ENCODE peak calls at places on chromosome 19, in eight cellular contexts. B is fibroblast of villous mesenchyme, M is AG09319, R is thyroid gland, G is cardiac muscle cell, H is nephron progenitor cell, O is Calu3, V is pancreas. Z is an unnamed sample.

GRCh38 chr19:28284389-28284788 is 928.6 kb downstream of the UQCRFS1 start:
- DNase-seq in B (no peak), M (no peak), R (no peak), G (no peak), H (no peak), O (no peak), V (no peak), Z (no peak)

GRCh38 chr19:19575411-19575810 is 37.3 kb downstream of the CILP2 start:
- DNase-seq in B (no peak), M (no peak), R (no peak), G (no peak), H (no peak), O (no peak), V (no peak), Z (no peak)

GRCh38 chr19:10419646-10420443 is 493 bp upstream of the PDE4A start:
- DNase-seq in B (peak; percentile 76), M (no peak), R (no peak), G (peak; percentile 72), H (peak; percentile 60), O (no peak), V (no peak), Z (peak; percentile 75)

GRCh38 chr19:45254044-45254531 is 3.0 kb downstream of the MARK4 start:
- DNase-seq in B (no peak), M (no peak), R (no peak), G (no peak), H (no peak), O (no peak), V (no peak), Z (peak; percentile 34)

GRCh38 chr19:17579523-17580244 is 24.2 kb downstream of the COLGALT1 start:
- DNase-seq in B (peak; percentile 57), M (no peak), R (peak; percentile 18), G (peak; percentile 73), H (peak; percentile 78), O (peak; percentile 54), V (peak; percentile 43), Z (peak; percentile 63)

GRCh38 chr19:1665565-1666047 is 13.2 kb upstream of the TCF3 start:
- DNase-seq in B (no peak), M (no peak), R (no peak), G (peak; percentile 47), H (no peak), O (no peak), V (no peak), Z (peak; percentile 31)

GRCh38 chr19:58440556-58440955 is 603 bp upstream of the ZNF132 start:
- DNase-seq in B (no peak), M (no peak), R (no peak), G (no peak), H (no peak), O (no peak), V (peak; percentile 39), Z (no peak)

GRCh38 chr19:30752876-30753275 is 380.7 kb downstream of the ZNF536 start:
- DNase-seq in B (no peak), M (no peak), R (no peak), G (no peak), H (no peak), O (no peak), V (no peak), Z (no peak)

GRCh38 chr19:35045667-35046300 is 4.3 kb downstream of the HPN start:
- DNase-seq in B (no peak), M (no peak), R (peak; percentile 36), G (no peak), H (no peak), O (no peak), V (no peak), Z (no peak)

GRCh38 chr19:7386308-7386707 is 37.6 kb downstream of the ARHGEF18 start:
- DNase-seq in B (no peak), M (no peak), R (no peak), G (no peak), H (no peak), O (no peak), V (no peak), Z (no peak)

GRCh38 chr19:16359074-16359473 is 34.4 kb downstream of the KLF2 start:
- DNase-seq in B (no peak), M (no peak), R (no peak), G (no peak), H (no peak), O (no peak), V (no peak), Z (no peak)

GRCh38 chr19:29014857-29015436 is 198.0 kb downstream of the UQCRFS1 start:
- DNase-seq in B (no peak), M (no peak), R (no peak), G (no peak), H (no peak), O (no peak), V (no peak), Z (no peak)

GRCh38 chr19:36113895-36114762 is 546 bp downstream of the POLR2I start:
- DNase-seq in B (peak; percentile 40), M (no peak), R (peak; percentile 49), G (peak; percentile 18), H (peak; percentile 24), O (no peak), V (peak; percentile 46), Z (peak; percentile 41)

GRCh38 chr19:9936151-9937000 is at the start of gene OLFM2:
- DNase-seq in B (no peak), M (no peak), R (peak; percentile 48), G (peak; percentile 55), H (peak; percentile 86), O (no peak), V (peak; percentile 26), Z (peak; percentile 73)

GRCh38 chr19:23420824-23421223 is 25.6 kb upstream of the ZNF91 start:
- DNase-seq in B (no peak), M (no peak), R (no peak), G (no peak), H (no peak), O (no peak), V (no peak), Z (peak; percentile 31)
- TF ChIP-seq CTCF in B (no peak), M (no peak), R (no peak), G (no peak), H (no peak), O (no peak), V (no peak), Z (no peak)

GRCh38 chr19:55340144-55340783 is 588 bp downstream of the KMT5C start:
- DNase-seq in B (no peak), M (no peak), R (no peak), G (peak; percentile 12), H (no peak), O (no peak), V (peak; percentile 43), Z (peak; percentile 54)

GRCh38 chr19:55341191-55342043 is 1.7 kb downstream of the KMT5C start:
- DNase-seq in B (peak; percentile 54), M (no peak), R (peak; percentile 77), G (peak; percentile 78), H (peak; percentile 83), O (peak; percentile 79), V (peak; percentile 65), Z (peak; percentile 92)

GRCh38 chr19:55340784-55341147 is 1.1 kb downstream of the KMT5C start:
- DNase-seq in B (no peak), M (no peak), R (peak; percentile 12), G (peak; percentile 39), H (peak; percentile 47), O (peak; percentile 32), V (peak; percentile 28), Z (peak; percentile 71)

GRCh38 chr19:55342044-55342531 is 2.4 kb downstream of the KMT5C start:
- DNase-seq in B (no peak), M (no peak), R (no peak), G (no peak), H (no peak), O (no peak), V (peak; percentile 28), Z (no peak)

DNA sequence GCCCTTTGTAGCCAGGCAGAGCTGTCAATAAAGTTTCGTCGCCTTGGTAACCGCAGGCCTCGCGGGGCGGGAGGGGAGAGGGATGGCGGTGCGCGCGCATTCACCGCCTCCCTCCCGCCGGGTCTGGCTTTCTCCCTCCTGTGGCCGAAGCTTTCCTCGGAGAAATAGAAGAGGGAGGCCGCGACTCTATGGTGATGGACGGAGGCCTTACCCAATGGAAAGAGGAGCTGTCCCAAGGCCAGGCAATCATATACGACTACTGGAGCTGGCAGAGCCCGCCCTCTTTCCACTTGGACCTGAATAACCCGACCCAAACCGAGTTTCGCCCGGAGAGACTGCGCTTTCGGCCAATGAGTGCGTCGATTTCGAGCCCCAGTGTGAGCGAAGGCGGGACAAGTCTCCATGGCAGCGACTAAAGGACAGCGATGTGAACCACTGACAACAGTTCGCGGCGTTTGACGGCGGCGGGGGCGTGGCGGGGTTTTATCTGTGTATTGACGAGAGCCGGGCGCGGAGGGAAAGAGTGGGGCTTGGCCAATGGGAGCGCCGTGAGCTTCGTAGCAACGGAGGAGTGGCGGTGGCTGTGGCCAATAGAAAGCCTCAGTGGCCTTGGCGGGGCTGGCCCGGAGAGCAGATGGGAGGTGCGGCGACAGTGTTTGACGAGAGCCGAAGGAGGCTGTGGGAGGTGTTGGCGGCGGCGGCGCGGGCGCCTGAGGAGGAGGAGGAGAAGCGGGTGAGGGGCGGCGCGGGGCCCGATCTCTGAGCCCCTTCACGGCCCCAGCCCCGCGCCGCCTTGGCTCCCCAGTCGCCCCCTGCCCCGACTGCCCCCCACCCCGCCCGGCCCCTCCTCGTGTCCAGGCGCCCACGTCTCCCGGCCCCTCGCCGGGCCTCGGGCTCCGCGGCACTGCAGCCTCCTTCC is at the start of gene KMT5C:
- DNase-seq in B (peak; percentile 100), M (peak; percentile 100), R (peak; percentile 100), G (peak; percentile 100), H (peak; percentile 100), O (peak; percentile 100), V (peak; percentile 100), Z (peak; percentile 100)
- TF ChIP-seq CTCF in B (peak; percentile 47), M (peak; percentile 37), R (peak; percentile 61), G (peak; percentile 39), H (no peak), O (no peak), V (peak; percentile 16), Z (no peak)

DNA sequence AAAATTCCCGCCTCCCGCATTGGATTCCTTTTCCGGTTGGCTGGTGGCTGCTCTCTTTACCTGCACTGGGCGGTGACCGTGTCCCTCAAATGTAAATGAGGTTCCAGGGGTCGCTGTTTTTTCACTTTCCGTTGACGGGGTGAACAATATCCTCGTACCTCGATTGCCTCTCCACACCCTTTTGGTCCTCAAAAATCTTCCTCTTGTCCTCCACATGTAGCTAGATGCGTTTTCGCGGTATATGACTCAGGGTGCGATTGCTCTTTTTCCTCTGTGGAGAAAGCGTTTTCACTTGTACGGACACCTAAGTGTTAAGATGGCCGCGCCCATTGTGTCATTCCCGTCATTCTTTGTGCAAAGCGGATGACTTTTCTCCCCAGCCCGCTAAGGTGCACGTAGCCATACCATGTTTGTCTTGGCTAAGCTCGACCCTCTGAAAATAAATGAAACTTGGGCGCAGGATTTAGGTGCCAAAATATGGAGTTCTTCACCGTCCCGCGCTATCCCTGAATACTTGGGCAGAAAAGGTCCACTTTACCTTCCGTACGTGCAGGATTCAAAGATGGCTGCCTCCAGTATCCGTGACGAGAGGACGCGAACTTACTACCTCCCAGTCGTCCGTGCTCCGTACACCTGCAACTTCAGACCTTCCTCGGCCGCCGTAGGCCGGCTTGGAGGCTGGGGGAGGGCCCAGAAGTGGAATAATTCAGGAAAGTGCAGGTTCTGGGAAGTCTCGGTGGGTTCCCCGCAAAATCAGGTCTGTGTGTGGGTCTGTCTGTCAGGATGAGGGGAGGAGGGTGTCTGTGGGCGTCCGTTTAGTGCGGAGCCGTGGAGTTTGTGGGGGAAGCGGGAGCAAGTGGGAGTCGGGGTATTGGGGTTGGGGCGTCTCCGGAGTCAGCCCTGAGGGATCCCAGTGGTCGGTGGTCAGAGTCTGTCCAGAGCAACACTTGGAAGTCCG is at the start of gene ZNF613:
- DNase-seq in B (peak; percentile 94), M (peak; percentile 67), R (peak; percentile 92), G (peak; percentile 95), H (peak; percentile 76), O (peak; percentile 89), V (peak; percentile 90), Z (peak; percentile 81)
- TF ChIP-seq CTCF in B (peak; percentile 30), M (peak; percentile 23), R (peak; percentile 30), G (peak; percentile 22), H (no peak), O (no peak), V (no peak), Z (no peak)

GRCh38 chr19:49761625-49762311 is 1.3 kb downstream of the TSKS start:
- DNase-seq in B (peak; percentile 69), M (peak; percentile 29), R (no peak), G (peak; percentile 28), H (no peak), O (no peak), V (no peak), Z (no peak)
- TF ChIP-seq CTCF in B (peak; percentile 47), M (peak; percentile 38), R (no peak), G (peak; percentile 49), H (no peak), O (no peak), V (no peak), Z (no peak)